ENCODE peak calls at places on chromosome 6, in four cellular contexts. S is HepG2, A is GM12878, L is A549. Q is an unnamed sample.

GRCh38 chr6:130697661-130698535 is 129.3 kb upstream of the SMLR1 start:
- DNase-seq in S (peak; percentile 30), A (peak; percentile 28), L (peak; percentile 25), Q (peak; percentile 10)

GRCh38 chr6:21664263-21665081 is 70.9 kb downstream of the SOX4 start:
- DNase-seq in S (no peak), A (no peak), L (peak; percentile 15), Q (no peak)

GRCh38 chr6:105515054-105515453 is 112.2 kb upstream of the PREP start:
- DNase-seq in S (no peak), A (no peak), L (no peak), Q (no peak)

GRCh38 chr6:150086026-150086425 is 17.1 kb upstream of the ULBP3 start:
- DNase-seq in S (no peak), A (no peak), L (no peak), Q (no peak)

GRCh38 chr6:110485461-110485860 is 9.0 kb upstream of the SLC22A16 start:
- DNase-seq in S (no peak), A (no peak), L (no peak), Q (no peak)

GRCh38 chr6:142945446-142946180 is 637 bp upstream of the HIVEP2 start:
- DNase-seq in S (no peak), A (no peak), L (peak; percentile 59), Q (peak; percentile 74)

GRCh38 chr6:136803589-136803988 is 11.3 kb upstream of the MAP3K5 start:
- DNase-seq in S (no peak), A (no peak), L (no peak), Q (no peak)

GRCh38 chr6:100901582-100901981 is 20.5 kb upstream of the ASCC3 start:
- DNase-seq in S (no peak), A (no peak), L (no peak), Q (no peak)

GRCh38 chr6:53301801-53302537 is 46.8 kb downstream of the ELOVL5 start:
- DNase-seq in S (peak; percentile 87), A (no peak), L (no peak), Q (no peak)

GRCh38 chr6:121522265-121522664 is 86.8 kb downstream of the GJA1 start:
- DNase-seq in S (no peak), A (no peak), L (peak; percentile 77), Q (no peak)

GRCh38 chr6:152380351-152380767 is 256.8 kb downstream of the SYNE1 start:
- DNase-seq in S (peak; percentile 9), A (no peak), L (peak; percentile 38), Q (peak; percentile 16)

GRCh38 chr6:3919130-3919628 is 70.0 kb downstream of the FAM50B start:
- DNase-seq in S (no peak), A (no peak), L (peak; percentile 12), Q (no peak)

GRCh38 chr6:167839343-167839742 is 12.6 kb downstream of the AFDN start:
- DNase-seq in S (no peak), A (no peak), L (no peak), Q (no peak)

GRCh38 chr6:4930025-4930692 is 73.7 kb downstream of the RPP40 start:
- DNase-seq in S (no peak), A (no peak), L (no peak), Q (no peak)

GRCh38 chr6:56381852-56382251 is 134.5 kb upstream of the COL21A1 start:
- DNase-seq in S (peak; percentile 81), A (peak; percentile 7), L (no peak), Q (no peak)

GRCh38 chr6:146697921-146698320 is 99.1 kb downstream of the ADGB start:
- DNase-seq in S (no peak), A (no peak), L (no peak), Q (no peak)

GRCh38 chr6:111846511-111847409 is 26.5 kb downstream of the FYN start:
- DNase-seq in S (no peak), A (no peak), L (no peak), Q (no peak)

GRCh38 chr6:5401845-5402738 is 140.8 kb downstream of the FARS2 start:
- DNase-seq in S (peak; percentile 19), A (no peak), L (no peak), Q (no peak)

GRCh38 chr6:168107191-168107940 is 28.4 kb upstream of the FRMD1 start:
- DNase-seq in S (no peak), A (no peak), L (no peak), Q (peak; percentile 62)

GRCh38 chr6:133623621-133624020 is 265.3 kb upstream of the TCF21 start:
- DNase-seq in S (no peak), A (no peak), L (no peak), Q (no peak)

GRCh38 chr6:133399426-133399825 is 158.3 kb downstream of the EYA4 start:
- DNase-seq in S (no peak), A (no peak), L (no peak), Q (no peak)

GRCh38 chr6:3162067-3162497 is 4.7 kb upstream of the TUBB2A start:
- DNase-seq in S (no peak), A (no peak), L (peak; percentile 76), Q (no peak)

GRCh38 chr6:37615564-37616340 is 81.9 kb downstream of the MDGA1 start:
- DNase-seq in S (no peak), A (no peak), L (no peak), Q (no peak)

GRCh38 chr6:11754625-11755289 is 23.8 kb downstream of the ADTRP start:
- DNase-seq in S (no peak), A (no peak), L (no peak), Q (no peak)

DNA sequence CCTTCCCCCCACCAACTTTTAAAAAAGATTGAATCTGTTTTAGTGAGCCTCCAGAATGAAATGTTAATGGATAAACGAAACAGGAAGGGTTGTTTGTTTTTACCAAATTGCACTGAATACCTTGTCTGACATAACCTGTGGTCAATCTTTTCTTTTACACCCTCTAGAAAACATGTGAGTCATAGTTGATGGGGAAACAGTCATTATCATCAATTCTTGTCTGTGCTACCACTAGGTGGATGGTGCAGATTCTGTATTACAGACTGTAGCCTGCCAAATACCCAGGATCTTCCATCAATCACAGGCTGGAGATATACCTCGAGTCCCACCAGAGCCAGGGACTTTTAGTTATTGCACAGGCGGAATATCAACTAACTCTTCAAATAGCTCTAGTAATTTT is 29.5 kb upstream of the PKIB start:
- DNase-seq in S (peak; percentile 4), A (no peak), L (no peak), Q (no peak)
- TF ChIP-seq PBX3 in S (no peak), A (no peak), L (no peak), Q (no peak)

DNA sequence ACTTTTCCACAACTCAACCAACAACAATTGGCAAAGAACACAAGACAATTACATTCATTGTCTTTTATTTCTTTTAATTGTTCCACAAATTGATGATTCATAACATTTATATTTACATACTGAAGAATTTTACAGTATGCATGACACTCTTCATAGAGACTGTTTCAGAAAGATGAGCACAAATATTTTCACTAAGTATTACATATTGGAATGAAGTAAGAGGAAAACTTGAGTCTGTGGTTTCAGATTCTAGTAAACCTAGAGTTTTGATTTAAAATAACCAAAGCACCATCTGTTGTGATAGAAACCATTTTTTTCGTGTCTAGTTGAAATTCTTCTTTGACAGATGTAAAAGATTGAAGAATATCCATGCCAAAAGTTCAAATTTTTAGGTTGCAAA is 32.1 kb upstream of the OPN5 start:
- DNase-seq in S (no peak), A (no peak), L (no peak), Q (no peak)
- TF ChIP-seq PBX3 in S (no peak), A (no peak), L (no peak), Q (no peak)

GRCh38 chr6:157323924-157324276 is 581 bp upstream of the TMEM242 start:
- DNase-seq in S (peak; percentile 81), A (no peak), L (peak; percentile 71), Q (peak; percentile 78)
- TF ChIP-seq PBX3 in S (no peak), A (no peak), L (no peak), Q (no peak)

GRCh38 chr6:84280639-84281038 is 53.2 kb upstream of the CEP162 start:
- DNase-seq in S (no peak), A (no peak), L (no peak), Q (no peak)

GRCh38 chr6:84278311-84278710 is 50.9 kb upstream of the CEP162 start:
- DNase-seq in S (no peak), A (no peak), L (no peak), Q (no peak)

GRCh38 chr6:84284428-84285033 is 57.1 kb upstream of the CEP162 start:
- DNase-seq in S (peak; percentile 3), A (no peak), L (peak; percentile 30), Q (peak; percentile 50)

GRCh38 chr6:84282566-84282965 is 55.1 kb upstream of the CEP162 start:
- DNase-seq in S (no peak), A (no peak), L (no peak), Q (no peak)

GRCh38 chr6:84280030-84280429 is 52.6 kb upstream of the CEP162 start:
- DNase-seq in S (no peak), A (no peak), L (peak; percentile 31), Q (no peak)
- TF ChIP-seq PBX3 in S (no peak), A (no peak), L (no peak), Q (no peak)

GRCh38 chr6:33236852-33237251 is 28.6 kb downstream of the RING1 start:
- DNase-seq in S (no peak), A (no peak), L (no peak), Q (no peak)
- TF ChIP-seq PBX3 in S (no peak), A (no peak), L (no peak), Q (no peak)

GRCh38 chr6:89217308-89217999 is at the start of gene GABRR1:
- DNase-seq in S (no peak), A (no peak), L (no peak), Q (no peak)
- TF ChIP-seq PBX3 in S (no peak), A (no peak), L (no peak), Q (no peak)

GRCh38 chr6:42555477-42556457 is 8.1 kb upstream of the UBR2 start:
- DNase-seq in S (peak; percentile 39), A (no peak), L (peak; percentile 38), Q (no peak)
- TF ChIP-seq PBX3 in S (no peak), A (no peak), L (no peak), Q (no peak)